ENCODE peak calls at places on chromosomes 1 and 21, in seven cellular contexts. One of them, this sample, is unnamed.

GRCh38 chr21:44926364-44927101 is 5.8 kb upstream of the ITGB2 start:
- DNase-seq in body of pancreas: no peak
- DNase-seq in endodermal cell: peak
- DNase-seq in pancreas: no peak
- DNase-seq in GM12865: peak
- DNase-seq in cardiac fibroblast: no peak
- DNase-seq in HFFc6: peak
- DNase-seq in this sample: no peak

GRCh38 chr1:16300436-16300835 is 51.8 kb downstream of the FBXO42 start:
- DNase-seq in endodermal cell: no peak
- DNase-seq in GM12865: no peak
- DNase-seq in pancreas: no peak
- DNase-seq in cardiac fibroblast: no peak
- DNase-seq in body of pancreas: no peak
- DNase-seq in HFFc6: no peak
- DNase-seq in this sample: no peak

GRCh38 chr1:88726697-88727096 is 42.6 kb downstream of the PKN2 start:
- DNase-seq in HFFc6: no peak
- DNase-seq in body of pancreas: no peak
- DNase-seq in pancreas: no peak
- DNase-seq in endodermal cell: no peak
- DNase-seq in GM12865: no peak
- DNase-seq in cardiac fibroblast: no peak
- DNase-seq in this sample: no peak

GRCh38 chr1:11951901-11952300 is 17.4 kb downstream of the PLOD1 start:
- DNase-seq in HFFc6: no peak
- DNase-seq in GM12865: no peak
- DNase-seq in body of pancreas: no peak
- DNase-seq in pancreas: no peak
- DNase-seq in endodermal cell: no peak
- DNase-seq in cardiac fibroblast: no peak
- DNase-seq in this sample: no peak

GRCh38 chr1:151638812-151639211 is 27.0 kb downstream of the SNX27 start:
- DNase-seq in HFFc6: no peak
- DNase-seq in GM12865: no peak
- DNase-seq in endodermal cell: peak
- DNase-seq in cardiac fibroblast: no peak
- DNase-seq in body of pancreas: no peak
- DNase-seq in pancreas: no peak
- DNase-seq in this sample: no peak

GRCh38 chr1:228258486-228258885 is 50.6 kb downstream of the OBSCN start:
- DNase-seq in GM12865: no peak
- DNase-seq in body of pancreas: no peak
- DNase-seq in endodermal cell: no peak
- DNase-seq in cardiac fibroblast: no peak
- DNase-seq in HFFc6: no peak
- DNase-seq in pancreas: no peak
- DNase-seq in this sample: no peak

GRCh38 chr1:218351617-218352438 is 6.7 kb downstream of the TGFB2 start:
- DNase-seq in HFFc6: no peak
- DNase-seq in GM12865: peak
- DNase-seq in body of pancreas: no peak
- DNase-seq in cardiac fibroblast: peak
- DNase-seq in pancreas: no peak
- DNase-seq in endodermal cell: peak
- DNase-seq in this sample: no peak

GRCh38 chr1:47853059-47853458 is 144.1 kb downstream of the TRABD2B start:
- DNase-seq in pancreas: no peak
- DNase-seq in body of pancreas: no peak
- DNase-seq in endodermal cell: peak
- DNase-seq in GM12865: no peak
- DNase-seq in HFFc6: no peak
- DNase-seq in cardiac fibroblast: no peak
- DNase-seq in this sample: no peak

GRCh38 chr1:2583331-2583791 is 3.2 kb upstream of the PRXL2B start:
- DNase-seq in endodermal cell: no peak
- DNase-seq in pancreas: no peak
- DNase-seq in cardiac fibroblast: no peak
- DNase-seq in GM12865: no peak
- DNase-seq in HFFc6: no peak
- DNase-seq in body of pancreas: no peak
- DNase-seq in this sample: no peak

GRCh38 chr1:158145173-158145719 is 35.4 kb upstream of the CD1D start:
- DNase-seq in pancreas: peak
- DNase-seq in GM12865: no peak
- DNase-seq in body of pancreas: peak
- DNase-seq in cardiac fibroblast: peak
- DNase-seq in HFFc6: peak
- DNase-seq in endodermal cell: no peak
- DNase-seq in this sample: peak

GRCh38 chr1:193680247-193680923 is 494.0 kb upstream of the B3GALT2 start:
- DNase-seq in cardiac fibroblast: no peak
- DNase-seq in pancreas: no peak
- DNase-seq in body of pancreas: no peak
- DNase-seq in endodermal cell: no peak
- DNase-seq in HFFc6: no peak
- DNase-seq in GM12865: no peak
- DNase-seq in this sample: no peak

GRCh38 chr1:24555591-24556413 is at the start of gene NCMAP:
- DNase-seq in endodermal cell: peak
- DNase-seq in GM12865: no peak
- DNase-seq in pancreas: peak
- DNase-seq in HFFc6: no peak
- DNase-seq in cardiac fibroblast: no peak
- DNase-seq in body of pancreas: peak
- DNase-seq in this sample: no peak

GRCh38 chr1:234970731-234971476 is 157.7 kb downstream of the TOMM20 start:
- DNase-seq in body of pancreas: peak
- DNase-seq in GM12865: peak
- DNase-seq in pancreas: peak
- DNase-seq in cardiac fibroblast: peak
- DNase-seq in endodermal cell: peak
- DNase-seq in HFFc6: peak
- DNase-seq in this sample: peak

GRCh38 chr1:46448109-46448911 is 41.3 kb upstream of the DMBX1 start:
- DNase-seq in pancreas: no peak
- DNase-seq in body of pancreas: no peak
- DNase-seq in cardiac fibroblast: no peak
- DNase-seq in endodermal cell: peak
- DNase-seq in GM12865: no peak
- DNase-seq in HFFc6: no peak
- DNase-seq in this sample: no peak

GRCh38 chr1:159076753-159077656 is at the start of gene AIM2:
- DNase-seq in cardiac fibroblast: no peak
- DNase-seq in body of pancreas: peak
- DNase-seq in pancreas: peak
- DNase-seq in HFFc6: peak
- DNase-seq in endodermal cell: no peak
- DNase-seq in GM12865: peak
- DNase-seq in this sample: no peak

GRCh38 chr1:6634278-6635052 is 9.8 kb downstream of the THAP3 start:
- DNase-seq in endodermal cell: peak
- DNase-seq in cardiac fibroblast: peak
- DNase-seq in HFFc6: no peak
- DNase-seq in GM12865: peak
- DNase-seq in body of pancreas: peak
- DNase-seq in pancreas: peak
- DNase-seq in this sample: peak

GRCh38 chr21:31108969-31109368 is 70.7 kb upstream of the KRTAP19-8 start:
- DNase-seq in pancreas: no peak
- DNase-seq in GM12865: peak
- DNase-seq in cardiac fibroblast: peak
- DNase-seq in endodermal cell: no peak
- DNase-seq in body of pancreas: no peak
- DNase-seq in HFFc6: no peak
- DNase-seq in this sample: no peak

GRCh38 chr1:110874303-110875215 is 1.6 kb downstream of the CD53 start:
- DNase-seq in body of pancreas: no peak
- DNase-seq in pancreas: no peak
- DNase-seq in GM12865: peak
- DNase-seq in endodermal cell: no peak
- DNase-seq in cardiac fibroblast: peak
- DNase-seq in HFFc6: no peak
- DNase-seq in this sample: no peak

GRCh38 chr1:46393510-46393909 is 607 bp upstream of the FAAH start:
- DNase-seq in endodermal cell: peak
- DNase-seq in pancreas: no peak
- DNase-seq in cardiac fibroblast: no peak
- DNase-seq in GM12865: no peak
- DNase-seq in body of pancreas: no peak
- DNase-seq in HFFc6: no peak
- DNase-seq in this sample: no peak

GRCh38 chr1:28552482-28553228 is at the start of gene TRNAU1AP:
- DNase-seq in HFFc6: peak
- DNase-seq in cardiac fibroblast: peak
- DNase-seq in body of pancreas: peak
- DNase-seq in pancreas: peak
- DNase-seq in GM12865: peak
- DNase-seq in endodermal cell: peak
- DNase-seq in this sample: peak
- TF ChIP-seq CTCF in HFFc6: peak
- TF ChIP-seq CTCF in cardiac fibroblast: no peak
- TF ChIP-seq CTCF in body of pancreas: no peak
- TF ChIP-seq CTCF in pancreas: no peak
- TF ChIP-seq CTCF in GM12865: no peak
- TF ChIP-seq CTCF in endodermal cell: peak
- TF ChIP-seq CTCF in this sample: peak

GRCh38 chr1:79899914-79900313 is 893.4 kb upstream of the ADGRL4 start:
- DNase-seq in pancreas: no peak
- DNase-seq in endodermal cell: no peak
- DNase-seq in HFFc6: peak
- DNase-seq in GM12865: no peak
- DNase-seq in body of pancreas: no peak
- DNase-seq in cardiac fibroblast: peak
- DNase-seq in this sample: no peak
- TF ChIP-seq CTCF in pancreas: no peak
- TF ChIP-seq CTCF in endodermal cell: no peak
- TF ChIP-seq CTCF in HFFc6: peak
- TF ChIP-seq CTCF in GM12865: no peak
- TF ChIP-seq CTCF in body of pancreas: no peak
- TF ChIP-seq CTCF in cardiac fibroblast: peak
- TF ChIP-seq CTCF in this sample: no peak

DNA sequence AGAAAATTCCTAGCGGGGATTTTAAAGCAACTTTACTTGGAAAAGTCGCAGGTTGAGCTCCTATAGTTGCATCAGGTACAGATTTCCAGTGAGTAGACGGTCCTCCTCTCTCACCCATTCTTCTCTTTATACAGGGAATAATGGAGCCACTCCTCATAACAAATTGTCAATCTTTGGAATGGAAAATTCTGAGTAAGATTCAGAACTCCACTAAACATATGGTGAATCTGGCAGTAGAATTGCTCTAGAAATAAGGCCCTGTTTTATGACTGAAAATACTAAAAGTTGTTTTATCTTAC is 1.5 kb downstream of the NTNG1 start:
- DNase-seq in body of pancreas: no peak
- DNase-seq in cardiac fibroblast: no peak
- DNase-seq in GM12865: no peak
- DNase-seq in endodermal cell: no peak
- DNase-seq in HFFc6: no peak
- DNase-seq in pancreas: no peak
- DNase-seq in this sample: no peak
- TF ChIP-seq CTCF in body of pancreas: no peak
- TF ChIP-seq CTCF in cardiac fibroblast: no peak
- TF ChIP-seq CTCF in GM12865: no peak
- TF ChIP-seq CTCF in endodermal cell: no peak
- TF ChIP-seq CTCF in HFFc6: peak
- TF ChIP-seq CTCF in pancreas: no peak
- TF ChIP-seq CTCF in this sample: no peak

DNA sequence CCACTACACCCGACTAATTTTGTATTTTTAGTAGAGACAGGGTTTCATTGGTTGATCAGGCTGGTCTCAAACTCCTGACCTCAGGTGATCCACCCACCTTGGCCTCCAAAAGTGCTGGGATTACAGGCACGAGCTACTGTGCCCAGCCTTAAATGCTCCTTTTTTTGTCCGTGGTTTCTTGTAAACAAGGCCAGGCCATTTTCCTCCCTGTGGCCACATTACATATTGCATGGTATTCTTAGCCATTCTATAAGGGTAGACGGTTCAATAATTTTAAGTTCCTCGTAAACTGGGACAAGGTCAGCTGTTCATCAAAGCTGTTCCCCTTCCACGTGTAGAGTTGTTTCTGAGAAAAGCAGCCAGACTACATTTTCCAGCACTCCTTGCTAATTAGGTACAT is 10.3 kb upstream of the LUZP1 start:
- DNase-seq in HFFc6: no peak
- DNase-seq in GM12865: peak
- DNase-seq in cardiac fibroblast: peak
- DNase-seq in endodermal cell: no peak
- DNase-seq in pancreas: no peak
- DNase-seq in body of pancreas: no peak
- DNase-seq in this sample: no peak
- TF ChIP-seq CTCF in HFFc6: peak
- TF ChIP-seq CTCF in GM12865: peak
- TF ChIP-seq CTCF in cardiac fibroblast: peak
- TF ChIP-seq CTCF in endodermal cell: peak
- TF ChIP-seq CTCF in pancreas: no peak
- TF ChIP-seq CTCF in body of pancreas: peak
- TF ChIP-seq CTCF in this sample: no peak

DNA sequence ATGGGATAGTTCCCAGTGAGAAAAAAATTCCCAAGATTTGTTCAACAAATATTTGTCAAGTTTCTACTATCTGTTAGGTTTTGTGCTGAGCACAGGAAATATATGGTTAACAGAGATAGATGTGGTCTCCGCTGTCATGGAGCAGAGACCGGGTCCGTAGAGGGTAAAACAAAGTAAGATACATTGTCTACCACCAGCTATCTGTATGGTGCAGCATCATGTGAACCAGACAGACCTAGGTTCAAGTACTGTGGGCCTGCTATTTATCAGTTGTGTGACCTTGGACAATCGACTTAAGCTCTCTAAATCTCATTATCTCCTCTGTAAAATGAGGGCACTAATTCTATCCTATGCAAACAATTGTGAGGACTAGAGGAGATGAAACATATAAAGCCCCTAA is 109.8 kb downstream of the DUSP10 start:
- DNase-seq in body of pancreas: no peak
- DNase-seq in endodermal cell: no peak
- DNase-seq in GM12865: no peak
- DNase-seq in cardiac fibroblast: no peak
- DNase-seq in pancreas: no peak
- DNase-seq in HFFc6: no peak
- DNase-seq in this sample: no peak
- TF ChIP-seq CTCF in body of pancreas: no peak
- TF ChIP-seq CTCF in endodermal cell: no peak
- TF ChIP-seq CTCF in GM12865: no peak
- TF ChIP-seq CTCF in cardiac fibroblast: no peak
- TF ChIP-seq CTCF in pancreas: no peak
- TF ChIP-seq CTCF in HFFc6: no peak
- TF ChIP-seq CTCF in this sample: no peak

GRCh38 chr1:21825393-21825792 is 13.3 kb downstream of the LDLRAD2 start:
- DNase-seq in HFFc6: no peak
- DNase-seq in pancreas: no peak
- DNase-seq in body of pancreas: no peak
- DNase-seq in GM12865: no peak
- DNase-seq in endodermal cell: no peak
- DNase-seq in cardiac fibroblast: no peak
- DNase-seq in this sample: no peak
- TF ChIP-seq CTCF in HFFc6: no peak
- TF ChIP-seq CTCF in pancreas: no peak
- TF ChIP-seq CTCF in body of pancreas: no peak
- TF ChIP-seq CTCF in GM12865: no peak
- TF ChIP-seq CTCF in endodermal cell: no peak
- TF ChIP-seq CTCF in cardiac fibroblast: no peak
- TF ChIP-seq CTCF in this sample: no peak

GRCh38 chr21:33752260-33752659 is 110.0 kb downstream of the ITSN1 start:
- DNase-seq in GM12865: no peak
- DNase-seq in endodermal cell: no peak
- DNase-seq in pancreas: no peak
- DNase-seq in HFFc6: no peak
- DNase-seq in cardiac fibroblast: no peak
- DNase-seq in body of pancreas: no peak
- DNase-seq in this sample: no peak
- TF ChIP-seq CTCF in GM12865: no peak
- TF ChIP-seq CTCF in endodermal cell: no peak
- TF ChIP-seq CTCF in pancreas: no peak
- TF ChIP-seq CTCF in HFFc6: no peak
- TF ChIP-seq CTCF in cardiac fibroblast: no peak
- TF ChIP-seq CTCF in body of pancreas: no peak
- TF ChIP-seq CTCF in this sample: no peak